ENCODE peak calls at places on chromosomes 5 and 9, in eight cellular contexts. One of them, this sample, is unnamed. For H3K27me3, the result is how much of the 10 kb centered on the place peaks cover.

GRCh38 chr5:134511796-134512660 is 13.4 kb upstream of the JADE2 start:
- DNase-seq in PC-9: peak
- DNase-seq in HCT116: no peak
- DNase-seq in H1: no peak
- DNase-seq in IMR-90: peak
- DNase-seq in GM23338: peak
- DNase-seq in fibroblast of lung: peak
- DNase-seq in neural progenitor cell: peak
- DNase-seq in this sample: peak

GRCh38 chr9:107894572-107895261 is 405.1 kb upstream of the KLF4 start:
- DNase-seq in H1: no peak
- DNase-seq in neural progenitor cell: no peak
- DNase-seq in PC-9: no peak
- DNase-seq in GM23338: peak
- DNase-seq in IMR-90: peak
- DNase-seq in fibroblast of lung: no peak
- DNase-seq in HCT116: no peak
- DNase-seq in this sample: no peak

GRCh38 chr9:84751921-84752320 is 82.4 kb downstream of the NTRK2 start:
- DNase-seq in GM23338: no peak
- DNase-seq in IMR-90: no peak
- DNase-seq in PC-9: no peak
- DNase-seq in H1: no peak
- DNase-seq in fibroblast of lung: peak
- DNase-seq in neural progenitor cell: no peak
- DNase-seq in HCT116: no peak
- DNase-seq in this sample: peak

GRCh38 chr9:136765041-136765440 is 723 bp upstream of the LCN15 start:
- DNase-seq in GM23338: no peak
- DNase-seq in H1: no peak
- DNase-seq in IMR-90: no peak
- DNase-seq in neural progenitor cell: no peak
- DNase-seq in fibroblast of lung: no peak
- DNase-seq in PC-9: no peak
- DNase-seq in HCT116: no peak
- DNase-seq in this sample: no peak

GRCh38 chr9:131666779-131667178 is 73.1 kb downstream of the RAPGEF1 start:
- DNase-seq in GM23338: no peak
- DNase-seq in neural progenitor cell: no peak
- DNase-seq in PC-9: no peak
- DNase-seq in H1: no peak
- DNase-seq in HCT116: no peak
- DNase-seq in IMR-90: no peak
- DNase-seq in fibroblast of lung: no peak
- DNase-seq in this sample: no peak

GRCh38 chr5:36150676-36151433 is 832 bp downstream of the LMBRD2 start:
- DNase-seq in H1: no peak
- DNase-seq in GM23338: peak
- DNase-seq in HCT116: peak
- DNase-seq in fibroblast of lung: peak
- DNase-seq in IMR-90: peak
- DNase-seq in neural progenitor cell: peak
- DNase-seq in PC-9: peak
- DNase-seq in this sample: peak

GRCh38 chr9:21576331-21577189 is 94.4 kb upstream of the IFNE start:
- DNase-seq in neural progenitor cell: peak
- DNase-seq in fibroblast of lung: peak
- DNase-seq in H1: no peak
- DNase-seq in PC-9: peak
- DNase-seq in GM23338: no peak
- DNase-seq in HCT116: peak
- DNase-seq in IMR-90: peak
- DNase-seq in this sample: peak

GRCh38 chr9:137130176-137130755 is 8.7 kb upstream of the GRIN1 start:
- DNase-seq in neural progenitor cell: peak
- DNase-seq in GM23338: peak
- DNase-seq in IMR-90: no peak
- DNase-seq in HCT116: no peak
- DNase-seq in PC-9: peak
- DNase-seq in fibroblast of lung: no peak
- DNase-seq in H1: no peak
- DNase-seq in this sample: no peak

GRCh38 chr9:137030528-137030927 is 1.4 kb downstream of the FUT7 start:
- DNase-seq in neural progenitor cell: no peak
- DNase-seq in PC-9: no peak
- DNase-seq in H1: no peak
- DNase-seq in fibroblast of lung: no peak
- DNase-seq in IMR-90: no peak
- DNase-seq in GM23338: no peak
- DNase-seq in HCT116: no peak
- DNase-seq in this sample: no peak

GRCh38 chr5:177253252-177253651 is 50.3 kb downstream of the RAB24 start:
- DNase-seq in H1: no peak
- DNase-seq in neural progenitor cell: no peak
- DNase-seq in HCT116: no peak
- DNase-seq in GM23338: no peak
- DNase-seq in IMR-90: no peak
- DNase-seq in PC-9: no peak
- DNase-seq in fibroblast of lung: no peak
- DNase-seq in this sample: no peak

GRCh38 chr5:157558089-157558595 is 17.4 kb downstream of the ADAM19 start:
- DNase-seq in PC-9: peak
- DNase-seq in H1: no peak
- DNase-seq in GM23338: no peak
- DNase-seq in HCT116: no peak
- DNase-seq in fibroblast of lung: peak
- DNase-seq in neural progenitor cell: no peak
- DNase-seq in IMR-90: peak
- DNase-seq in this sample: peak

GRCh38 chr5:80754900-80755299 is 100.1 kb upstream of the DHFR start:
- DNase-seq in H1: no peak
- DNase-seq in neural progenitor cell: peak
- DNase-seq in fibroblast of lung: peak
- DNase-seq in IMR-90: peak
- DNase-seq in PC-9: no peak
- DNase-seq in HCT116: no peak
- DNase-seq in GM23338: no peak
- DNase-seq in this sample: peak

GRCh38 chr9:88537743-88538055 is 2.7 kb downstream of the NXNL2 start:
- DNase-seq in H1: no peak
- DNase-seq in HCT116: no peak
- DNase-seq in fibroblast of lung: peak
- DNase-seq in IMR-90: peak
- DNase-seq in GM23338: peak
- DNase-seq in PC-9: peak
- DNase-seq in neural progenitor cell: peak
- DNase-seq in this sample: peak

GRCh38 chr5:135364416-135365262 is 34.4 kb downstream of the MACROH2A1 start:
- DNase-seq in fibroblast of lung: no peak
- DNase-seq in H1: no peak
- DNase-seq in PC-9: no peak
- DNase-seq in HCT116: no peak
- DNase-seq in GM23338: no peak
- DNase-seq in IMR-90: no peak
- DNase-seq in neural progenitor cell: no peak
- DNase-seq in this sample: no peak

GRCh38 chr9:84932915-84933527 is 263.5 kb downstream of the NTRK2 start:
- DNase-seq in IMR-90: no peak
- DNase-seq in H1: no peak
- DNase-seq in fibroblast of lung: peak
- DNase-seq in PC-9: no peak
- DNase-seq in neural progenitor cell: no peak
- DNase-seq in HCT116: no peak
- DNase-seq in GM23338: peak
- DNase-seq in this sample: no peak

GRCh38 chr5:109454726-109455505 is 45.1 kb upstream of the PJA2 start:
- DNase-seq in PC-9: no peak
- DNase-seq in fibroblast of lung: peak
- DNase-seq in IMR-90: peak
- DNase-seq in HCT116: no peak
- DNase-seq in GM23338: no peak
- DNase-seq in neural progenitor cell: no peak
- DNase-seq in H1: no peak
- DNase-seq in this sample: peak

DNA sequence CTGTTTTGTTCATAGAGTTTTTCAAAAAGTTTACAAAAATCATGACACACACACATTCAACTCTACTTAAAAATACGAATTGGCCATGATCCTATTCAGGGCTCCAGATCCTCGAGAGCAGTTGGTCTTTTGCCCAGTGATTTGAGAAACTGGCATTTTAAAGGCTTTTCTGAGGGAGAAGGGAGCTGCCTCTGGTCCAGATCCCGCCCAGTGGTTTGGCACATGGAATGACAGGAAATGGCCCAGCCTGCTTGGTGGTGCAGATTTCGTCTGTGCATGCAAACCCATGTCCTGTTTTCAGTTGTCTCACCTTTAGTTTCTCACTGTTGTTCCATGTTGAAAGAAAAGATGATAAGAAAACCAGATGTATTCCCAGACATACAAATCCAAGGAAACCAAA is 3.6 kb downstream of the CAMK4 start:
- DNase-seq in H1: no peak
- DNase-seq in PC-9: no peak
- DNase-seq in IMR-90: peak
- DNase-seq in HCT116: no peak
- DNase-seq in fibroblast of lung: peak
- DNase-seq in neural progenitor cell: no peak
- DNase-seq in GM23338: peak
- DNase-seq in this sample: peak
- TF ChIP-seq CTCF in H1: no peak
- TF ChIP-seq CTCF in PC-9: no peak
- TF ChIP-seq CTCF in IMR-90: no peak
- TF ChIP-seq CTCF in HCT116: no peak
- TF ChIP-seq CTCF in fibroblast of lung: no peak
- TF ChIP-seq CTCF in neural progenitor cell: no peak
- TF ChIP-seq CTCF in GM23338: no peak
- TF ChIP-seq CTCF in this sample: no peak

GRCh38 chr9:123982535-123982934 is 29.0 kb upstream of the LHX2 start:
- DNase-seq in H1: no peak
- DNase-seq in PC-9: no peak
- DNase-seq in HCT116: no peak
- DNase-seq in GM23338: no peak
- DNase-seq in neural progenitor cell: no peak
- DNase-seq in IMR-90: no peak
- DNase-seq in fibroblast of lung: no peak
- DNase-seq in this sample: no peak

GRCh38 chr9:123978981-123979380 is 32.6 kb upstream of the LHX2 start:
- DNase-seq in HCT116: no peak
- DNase-seq in IMR-90: no peak
- DNase-seq in GM23338: no peak
- DNase-seq in H1: no peak
- DNase-seq in neural progenitor cell: no peak
- DNase-seq in PC-9: no peak
- DNase-seq in fibroblast of lung: no peak
- DNase-seq in this sample: no peak

GRCh38 chr9:123984802-123985201 is 26.8 kb upstream of the LHX2 start:
- DNase-seq in H1: no peak
- DNase-seq in PC-9: no peak
- DNase-seq in neural progenitor cell: no peak
- DNase-seq in fibroblast of lung: no peak
- DNase-seq in HCT116: no peak
- DNase-seq in GM23338: no peak
- DNase-seq in IMR-90: no peak
- DNase-seq in this sample: no peak

GRCh38 chr9:123985869-123986268 is 25.7 kb upstream of the LHX2 start:
- DNase-seq in fibroblast of lung: no peak
- DNase-seq in PC-9: no peak
- DNase-seq in IMR-90: no peak
- DNase-seq in GM23338: no peak
- DNase-seq in neural progenitor cell: no peak
- DNase-seq in H1: no peak
- DNase-seq in HCT116: no peak
- DNase-seq in this sample: no peak

GRCh38 chr9:123983047-123983446 is 28.5 kb upstream of the LHX2 start:
- DNase-seq in IMR-90: no peak
- DNase-seq in GM23338: no peak
- DNase-seq in fibroblast of lung: no peak
- DNase-seq in H1: no peak
- DNase-seq in PC-9: no peak
- DNase-seq in HCT116: no peak
- DNase-seq in neural progenitor cell: no peak
- DNase-seq in this sample: no peak
- H3K27me3 ChIP-seq in IMR-90: half or more
- H3K27me3 ChIP-seq in GM23338: under half
- H3K27me3 ChIP-seq in fibroblast of lung: under half
- H3K27me3 ChIP-seq in H1: under half
- H3K27me3 ChIP-seq in PC-9: half or more
- H3K27me3 ChIP-seq in HCT116: under half
- H3K27me3 ChIP-seq in neural progenitor cell: half or more
- H3K27me3 ChIP-seq in this sample: under half

GRCh38 chr9:35510366-35510744 is 20.4 kb downstream of the RUSC2 start:
- DNase-seq in H1: no peak
- DNase-seq in GM23338: no peak
- DNase-seq in neural progenitor cell: no peak
- DNase-seq in fibroblast of lung: no peak
- DNase-seq in PC-9: no peak
- DNase-seq in HCT116: no peak
- DNase-seq in IMR-90: no peak
- DNase-seq in this sample: no peak
- H3K4me2 ChIP-seq in H1: no peak
- H3K4me2 ChIP-seq in GM23338: no peak
- H3K4me2 ChIP-seq in neural progenitor cell: no peak
- H3K4me2 ChIP-seq in fibroblast of lung: peak
- H3K4me2 ChIP-seq in PC-9: peak
- H3K4me2 ChIP-seq in HCT116: peak
- H3K4me2 ChIP-seq in IMR-90: peak
- H3K4me2 ChIP-seq in this sample: peak

DNA sequence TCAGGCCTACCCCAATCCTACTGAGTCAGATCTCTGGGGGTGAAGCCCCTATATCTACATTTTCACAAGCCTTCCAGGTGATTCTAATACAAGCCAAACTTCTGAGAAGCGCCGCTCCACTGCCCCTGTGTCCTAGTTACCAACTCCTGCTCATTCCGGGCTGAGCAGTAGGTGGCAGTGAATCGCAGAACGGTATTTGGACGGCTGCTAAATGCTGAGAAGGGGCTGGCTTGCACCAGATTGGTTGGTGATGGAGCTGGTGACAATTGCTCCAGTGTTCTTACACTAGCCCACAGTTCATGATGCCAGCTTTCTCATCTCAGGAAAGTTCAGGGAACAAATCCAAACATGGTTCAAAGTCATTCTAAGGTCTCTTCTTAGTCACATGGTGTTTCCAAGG is 31.1 kb upstream of the FGF1 start:
- DNase-seq in neural progenitor cell: peak
- DNase-seq in H1: no peak
- DNase-seq in fibroblast of lung: peak
- DNase-seq in PC-9: no peak
- DNase-seq in IMR-90: peak
- DNase-seq in GM23338: peak
- DNase-seq in HCT116: peak
- DNase-seq in this sample: peak
- TF ChIP-seq CTCF in neural progenitor cell: peak
- TF ChIP-seq CTCF in H1: peak
- TF ChIP-seq CTCF in fibroblast of lung: peak
- TF ChIP-seq CTCF in PC-9: no peak
- TF ChIP-seq CTCF in IMR-90: peak
- TF ChIP-seq CTCF in GM23338: peak
- TF ChIP-seq CTCF in HCT116: peak
- TF ChIP-seq CTCF in this sample: peak

This sample was measured in astrocyte.